ENCODE peak calls at places on chromosome 20, in six cellular contexts. C is M059J, E is memory B cell, Y is fibroblast of the aortic adventitia, O is ELR, F is BJ. G is an unnamed sample.

GRCh38 chr20:48769111-48769879 is 58.5 kb downstream of the PREX1 start:
- DNase-seq in C (peak; percentile 25), E (no peak), Y (no peak), O (peak; percentile 32), F (no peak), G (peak; percentile 34)

GRCh38 chr20:21100590-21101452 is 5.3 kb downstream of the LINC00237 start:
- DNase-seq in C (peak; percentile 29), E (no peak), Y (peak; percentile 46), O (no peak), F (no peak), G (peak; percentile 53)

GRCh38 chr20:16393297-16393696 is 180.0 kb downstream of the KIF16B start:
- DNase-seq in C (no peak), E (no peak), Y (no peak), O (no peak), F (no peak), G (no peak)

GRCh38 chr20:36303020-36303595 is 3.0 kb upstream of the DLGAP4 start:
- DNase-seq in C (no peak), E (no peak), Y (no peak), O (no peak), F (no peak), G (no peak)

GRCh38 chr20:34403908-34404307 is 40.8 kb downstream of the ITCH start:
- DNase-seq in C (no peak), E (no peak), Y (no peak), O (no peak), F (no peak), G (no peak)

GRCh38 chr20:22572491-22572890 is 11.9 kb downstream of the FOXA2 start:
- DNase-seq in C (no peak), E (no peak), Y (no peak), O (no peak), F (no peak), G (no peak)

GRCh38 chr20:57195023-57195758 is 71.2 kb downstream of the BMP7 start:
- DNase-seq in C (peak; percentile 85), E (no peak), Y (no peak), O (peak; percentile 94), F (peak; percentile 62), G (no peak)

GRCh38 chr20:50982372-50982771 is 23.8 kb downstream of the MOCS3 start:
- DNase-seq in C (peak; percentile 88), E (no peak), Y (peak; percentile 62), O (peak; percentile 87), F (peak; percentile 63), G (peak; percentile 53)

GRCh38 chr20:58870293-58871014 is 17.9 kb downstream of the GNAS start:
- DNase-seq in C (peak; percentile 72), E (peak; percentile 59), Y (peak; percentile 73), O (peak; percentile 76), F (no peak), G (peak; percentile 68)